ENCODE peak calls at places on chromosomes 16 and 17, in five cellular contexts. Z is anterior cingulate cortex, R is GM19239, N is SW 1271, E is H54. G is an unnamed sample.
A peak's percentile ranks its signal among the peaks of the same experiment; 100 is the strongest.

GRCh38 chr16:23131841-23132576 is 17.2 kb downstream of the USP31 start:
- DNase-seq in Z (no peak), R (no peak), N (no peak), E (no peak), G (peak; percentile 81)

GRCh38 chr17:4715071-4715749 is 4.8 kb downstream of the ARRB2 start:
- DNase-seq in R (no peak), Z (no peak), N (no peak), E (no peak), G (no peak)

GRCh38 chr16:88681709-88682451 is 4.4 kb downstream of the SNAI3 start:
- DNase-seq in R (peak; percentile 92), Z (peak; percentile 55), N (no peak), E (no peak), G (peak; percentile 62)

GRCh38 chr16:84511180-84511800 is 6.8 kb upstream of the MEAK7 start:
- DNase-seq in R (no peak), E (peak; percentile 71), Z (peak; percentile 57), N (peak; percentile 75), G (peak; percentile 79)

GRCh38 chr17:75503976-75504346 is 11.4 kb downstream of the CASKIN2 start:
- DNase-seq in N (no peak), Z (no peak), E (no peak), R (no peak), G (no peak)

GRCh38 chr17:1006054-1006453 is 9.1 kb downstream of the TIMM22 start:
- DNase-seq in N (no peak), Z (no peak), R (no peak), E (no peak), G (no peak)

GRCh38 chr16:89044394-89045180 is 49.1 kb upstream of the ACSF3 start:
- DNase-seq in Z (no peak), N (no peak), E (no peak), R (no peak), G (no peak)

GRCh38 chr17:17669081-17669850 is 12.0 kb upstream of the RAI1 start:
- DNase-seq in Z (no peak), E (no peak), R (no peak), N (peak; percentile 37), G (no peak)

GRCh38 chr17:47188266-47188665 is 829 bp downstream of the CDC27 start:
- DNase-seq in Z (no peak), R (no peak), N (peak; percentile 10), E (peak; percentile 29), G (no peak)

GRCh38 chr17:34638526-34639260 is 59.3 kb downstream of the TMEM132E start:
- DNase-seq in N (no peak), Z (no peak), R (no peak), E (no peak), G (no peak)

GRCh38 chr17:69222707-69223106 is 5.9 kb downstream of the ABCA10 start:
- DNase-seq in E (no peak), Z (no peak), R (no peak), N (no peak), G (no peak)

GRCh38 chr16:83713597-83713996 is 94.2 kb upstream of the HSBP1 start:
- DNase-seq in N (no peak), Z (no peak), R (no peak), E (no peak), G (no peak)

GRCh38 chr17:52106070-52106469 is 52.4 kb downstream of the CA10 start:
- DNase-seq in N (no peak), Z (no peak), E (no peak), R (no peak), G (no peak)

GRCh38 chr17:6184508-6184907 is 114.3 kb downstream of the WSCD1 start:
- DNase-seq in Z (no peak), N (no peak), R (no peak), E (no peak), G (no peak)

GRCh38 chr16:89873109-89873821 is at the start of gene TCF25:
- DNase-seq in R (peak; percentile 62), E (peak; percentile 82), Z (peak; percentile 79), N (peak; percentile 74), G (peak; percentile 88)

GRCh38 chr17:38735161-38735997 is 5.2 kb downstream of the CISD3 start:
- DNase-seq in Z (peak; percentile 31), N (no peak), E (peak; percentile 67), R (peak; percentile 75), G (no peak)

GRCh38 chr16:978403-978802 is 3.2 kb upstream of the SOX8 start:
- DNase-seq in Z (no peak), R (no peak), E (no peak), N (no peak), G (no peak)

GRCh38 chr16:3461120-3461519 is 17.6 kb downstream of the NAA60 start:
- DNase-seq in E (no peak), Z (no peak), R (no peak), N (no peak), G (no peak)

GRCh38 chr17:80678621-80679020 is 134.0 kb downstream of the RPTOR start:
- DNase-seq in Z (no peak), N (no peak), E (peak; percentile 85), R (no peak), G (no peak)

GRCh38 chr16:75379339-75379738 is 54.0 kb downstream of the CFDP1 start:
- DNase-seq in E (no peak), Z (no peak), R (no peak), N (no peak), G (no peak)

GRCh38 chr16:70252355-70252988 is 732 bp upstream of the EXOSC6 start:
- DNase-seq in N (no peak), Z (no peak), R (no peak), E (peak; percentile 33), G (no peak)

GRCh38 chr17:45783593-45784292 is 377 bp upstream of the CRHR1 start:
- DNase-seq in E (no peak), N (no peak), Z (peak; percentile 21), R (no peak), G (no peak)

GRCh38 chr17:67637901-67638641 is 79.7 kb upstream of the NOL11 start:
- DNase-seq in E (no peak), R (no peak), N (no peak), Z (no peak), G (no peak)

GRCh38 chr16:80058236-80058635 is 457.7 kb upstream of the MAF start:
- DNase-seq in R (no peak), Z (no peak), E (no peak), N (no peak), G (no peak)

GRCh38 chr17:10036511-10037061 is 131.5 kb upstream of the RCVRN start:
- DNase-seq in Z (peak; percentile 79), E (no peak), R (no peak), N (no peak), G (peak; percentile 98)

GRCh38 chr16:17784073-17784472 is 313.3 kb upstream of the XYLT1 start:
- DNase-seq in R (no peak), Z (no peak), N (no peak), E (no peak), G (no peak)

GRCh38 chr17:77125432-77125901 is 15.3 kb upstream of the SEC14L1 start:
- DNase-seq in Z (no peak), E (peak; percentile 91), N (peak; percentile 98), R (no peak), G (peak; percentile 42)

GRCh38 chr17:32794533-32795246 is 82.2 kb downstream of the MYO1D start:
- DNase-seq in E (no peak), R (no peak), N (no peak), Z (no peak), G (no peak)

GRCh38 chr16:85138825-85139627 is 26.8 kb upstream of the CIBAR2 start:
- DNase-seq in Z (no peak), E (no peak), R (no peak), N (no peak), G (no peak)

GRCh38 chr17:9054611-9055010 is 33.3 kb downstream of the NTN1 start:
- DNase-seq in N (no peak), E (no peak), Z (no peak), R (no peak), G (no peak)

GRCh38 chr17:41544497-41544896 is 16.4 kb upstream of the KRT19 start:
- DNase-seq in Z (no peak), N (no peak), R (no peak), E (no peak), G (no peak)

GRCh38 chr17:74512041-74512440 is 19.2 kb downstream of the CD300LB start:
- DNase-seq in Z (no peak), E (no peak), R (no peak), N (no peak), G (no peak)

GRCh38 chr16:59886021-59886420 is 1151.9 kb upstream of the GOT2 start:
- DNase-seq in N (no peak), Z (no peak), R (no peak), E (no peak), G (peak; percentile 22)

GRCh38 chr17:79654350-79654959 is 43.6 kb upstream of the RBFOX3 start:
- DNase-seq in Z (no peak), N (no peak), E (no peak), R (no peak), G (no peak)

GRCh38 chr17:75488693-75489510 is 26.4 kb downstream of the CASKIN2 start:
- DNase-seq in N (no peak), Z (no peak), E (no peak), R (no peak), G (no peak)

GRCh38 chr17:50467855-50468119 is 893 bp downstream of the CHAD start:
- DNase-seq in Z (no peak), N (no peak), E (no peak), R (no peak), G (no peak)

GRCh38 chr17:47275245-47275984 is 21.8 kb downstream of the ITGB3 start:
- DNase-seq in Z (no peak), E (no peak), N (no peak), R (no peak), G (no peak)

GRCh38 chr17:77111916-77112315 is 28.9 kb upstream of the SEC14L1 start:
- DNase-seq in Z (no peak), N (no peak), E (no peak), R (no peak), G (no peak)

G was measured in putamen.